ENCODE peak calls at places on chromosomes 5 and 9, in seven cellular contexts. Q is activated CD4-positive, alpha-beta T cell treated with anti-CD3 and anti-CD28 coated beads, Interleukin-2, amount 10 ng/mL, durations not matched to agents 7 days and 5 days; M is T1000; J is NCI-H1417; B is coronary artery; P is naive thymus-derived CD8-positive, alpha-beta T cell; G is effector CD8-positive, alpha-beta T cell. A is an unnamed sample.

GRCh38 chr5:96905864-96906263 is 29.6 kb downstream of the ERAP2 start:
- DNase-seq in M (no peak), Q (no peak), J (no peak), B (no peak), G (no peak), P (no peak), A (no peak)

GRCh38 chr5:172640822-172641358 is at the start of gene NEURL1B:
- DNase-seq in M (peak; percentile 62), Q (peak; percentile 78), P (no peak), B (no peak), G (no peak), J (peak; percentile 85), A (no peak)

GRCh38 chr5:170159101-170159698 is 53.5 kb downstream of the FOXI1 start:
- DNase-seq in G (no peak), M (no peak), B (no peak), Q (no peak), J (no peak), P (no peak), A (peak; percentile 73)

GRCh38 chr9:131813116-131813515 is 73.2 kb upstream of the RAPGEF1 start:
- DNase-seq in B (no peak), P (no peak), Q (no peak), M (no peak), J (no peak), G (no peak), A (no peak)

GRCh38 chr9:15231788-15232635 is 75.0 kb downstream of the TTC39B start:
- DNase-seq in P (no peak), M (no peak), G (no peak), B (no peak), Q (no peak), J (peak; percentile 1), A (no peak)

GRCh38 chr5:73019766-73020165 is 63.9 kb downstream of the FCHO2 start:
- DNase-seq in Q (no peak), M (no peak), B (no peak), J (no peak), G (no peak), P (no peak), A (no peak)

GRCh38 chr5:147791181-147791580 is 8.7 kb upstream of the JAKMIP2 start:
- DNase-seq in B (no peak), J (no peak), G (no peak), Q (no peak), P (no peak), M (no peak), A (no peak)

GRCh38 chr5:66324357-66324756 is 180.3 kb downstream of the SREK1 start:
- DNase-seq in G (no peak), P (no peak), M (no peak), B (no peak), Q (no peak), J (peak; percentile 31), A (no peak)

GRCh38 chr9:86454701-86455402 is 100.6 kb upstream of the TUT7 start:
- DNase-seq in M (no peak), G (no peak), J (no peak), Q (no peak), B (no peak), P (no peak), A (no peak)

GRCh38 chr5:82635561-82636288 is 357.6 kb upstream of the RPS23 start:
- DNase-seq in M (no peak), Q (no peak), P (no peak), J (no peak), B (no peak), G (no peak), A (no peak)

GRCh38 chr5:10229306-10230048 is 20.2 kb downstream of the ATPSCKMT start:
- DNase-seq in Q (no peak), G (no peak), J (peak; percentile 18), B (no peak), P (no peak), M (no peak), A (no peak)

GRCh38 chr5:126492939-126493338 is 69.7 kb downstream of the GRAMD2B start:
- DNase-seq in P (no peak), M (no peak), G (no peak), Q (no peak), B (no peak), J (peak; percentile 16), A (no peak)

GRCh38 chr5:151156732-151157402 is 712 bp downstream of the ANXA6 start:
- DNase-seq in J (no peak), P (peak; percentile 33), B (no peak), M (no peak), G (no peak), Q (peak; percentile 40), A (no peak)

GRCh38 chr5:98977723-98978122 is 48.9 kb upstream of the CHD1 start:
- DNase-seq in M (no peak), G (no peak), B (no peak), Q (no peak), J (no peak), P (no peak), A (no peak)

GRCh38 chr5:149550608-149551226 is 522 bp downstream of the CSNK1A1 start:
- DNase-seq in G (no peak), M (no peak), J (peak; percentile 44), B (no peak), Q (no peak), P (peak; percentile 13), A (no peak)

GRCh38 chr9:117411547-117411946 is 3.3 kb downstream of the ASTN2 start:
- DNase-seq in Q (no peak), B (no peak), J (peak; percentile 50), M (peak; percentile 24), P (no peak), G (no peak), A (no peak)

GRCh38 chr5:151151263-151151660 is 6.3 kb downstream of the ANXA6 start:
- DNase-seq in Q (peak; percentile 33), J (no peak), B (no peak), P (peak; percentile 28), G (no peak), M (no peak), A (no peak)

GRCh38 chr5:56638061-56638621 is 177.2 kb upstream of the MAP3K1 start:
- DNase-seq in B (no peak), M (no peak), J (peak; percentile 94), P (no peak), G (no peak), Q (no peak), A (peak; percentile 64)

GRCh38 chr5:21195145-21195544 is 1207.1 kb upstream of the CDH18 start:
- DNase-seq in M (no peak), B (no peak), G (no peak), P (no peak), J (peak; percentile 61), Q (no peak), A (no peak)

GRCh38 chr5:169071-169727 is 22.1 kb upstream of the LRRC14B start:
- DNase-seq in Q (no peak), G (no peak), B (peak; percentile 65), J (no peak), M (no peak), P (no peak), A (no peak)

GRCh38 chr9:117284414-117284813 is 130.4 kb downstream of the ASTN2 start:
- DNase-seq in G (no peak), Q (no peak), M (no peak), B (no peak), J (no peak), P (no peak), A (no peak)

GRCh38 chr5:179963375-179963774 is 55.7 kb upstream of the TBC1D9B start:
- DNase-seq in J (no peak), P (no peak), M (no peak), B (no peak), G (no peak), Q (no peak), A (no peak)

GRCh38 chr9:97705354-97705950 is 8.3 kb upstream of the XPA start:
- DNase-seq in G (no peak), Q (no peak), B (no peak), M (no peak), P (no peak), J (no peak), A (no peak)

GRCh38 chr9:69549310-69550202 is 122.6 kb downstream of the APBA1 start:
- DNase-seq in M (no peak), Q (peak; percentile 50), J (peak; percentile 72), B (no peak), G (no peak), P (peak; percentile 24), A (peak; percentile 29)

GRCh38 chr5:10133830-10134229 is 115.9 kb downstream of the ATPSCKMT start:
- DNase-seq in M (no peak), Q (no peak), P (no peak), G (no peak), B (no peak), J (no peak), A (no peak)

GRCh38 chr9:129866373-129867137 is 31.3 kb downstream of the USP20 start:
- DNase-seq in Q (peak; percentile 76), J (no peak), G (peak; percentile 48), P (peak; percentile 71), M (no peak), B (no peak), A (no peak)

GRCh38 chr9:34989946-34990635 is 546 bp downstream of the DNAJB5 start:
- DNase-seq in P (peak; percentile 22), G (peak; percentile 41), B (peak; percentile 88), J (peak; percentile 60), Q (peak; percentile 47), M (no peak), A (no peak)

GRCh38 chr9:97411789-97412627 is at the start of gene TDRD7:
- DNase-seq in Q (peak; percentile 87), G (peak; percentile 90), P (peak; percentile 90), J (peak; percentile 87), M (peak; percentile 56), B (peak; percentile 88), A (peak; percentile 56)

GRCh38 chr5:140303987-140304386 is 1.1 kb upstream of the PFDN1 start:
- DNase-seq in M (no peak), P (no peak), G (no peak), B (no peak), Q (no peak), J (no peak), A (no peak)

GRCh38 chr9:137602661-137603060 is 2.8 kb upstream of the ARRDC1 start:
- DNase-seq in G (no peak), B (no peak), P (no peak), Q (no peak), J (peak; percentile 33), M (no peak), A (peak; percentile 29)